ENCODE peak calls at places on chromosome 1, in nine cellular contexts. K is GM12865; J is GM13976; O is ureter; U is HTR-8/SVneo; H is T-helper 2 cell; V is stimulated activated CD4-positive, alpha-beta T cell treated with anti-CD3 and anti-CD28 coated beads, Interleukin-15, amount 100 ng/mL, for 1 hour; W is dorsolateral prefrontal cortex; Q is activated CD8-positive, alpha-beta memory T cell treated with anti-CD3 and anti-CD28 coated beads for 4 hours. Y is an unnamed sample.

GRCh38 chr1:220149742-220150141 is 55.8 kb downstream of the IARS2 start:
- DNase-seq in K (no peak), J (no peak), O (no peak), U (no peak), H (no peak), V (no peak), W (no peak), Q (no peak), Y (no peak)

GRCh38 chr1:14095001-14095400 is 395.0 kb downstream of the PRDM2 start:
- DNase-seq in K (peak; percentile 16), J (peak; percentile 27), O (no peak), U (peak; percentile 11), H (peak; percentile 1), V (no peak), W (no peak), Q (no peak), Y (no peak)

GRCh38 chr1:119613769-119614358 is 34.2 kb downstream of the ZNF697 start:
- DNase-seq in K (peak; percentile 91), J (peak; percentile 71), O (peak; percentile 86), U (peak; percentile 46), H (peak; percentile 81), V (no peak), W (peak; percentile 88), Q (peak; percentile 28), Y (peak; percentile 88)

GRCh38 chr1:10295471-10296085 is 85.2 kb downstream of the KIF1B start:
- DNase-seq in K (no peak), J (no peak), O (no peak), U (no peak), H (no peak), V (no peak), W (peak; percentile 61), Q (no peak), Y (no peak)

GRCh38 chr1:185263780-185264179 is 53.3 kb downstream of the IVNS1ABP start:
- DNase-seq in K (no peak), J (no peak), O (no peak), U (no peak), H (no peak), V (no peak), W (no peak), Q (no peak), Y (no peak)

GRCh38 chr1:170903961-170904360 is 31.4 kb upstream of the MROH9 start:
- DNase-seq in K (no peak), J (no peak), O (no peak), U (no peak), H (no peak), V (no peak), W (no peak), Q (no peak), Y (no peak)

GRCh38 chr1:189787201-189787600 is 690.5 kb downstream of the BRINP3 start:
- DNase-seq in K (peak; percentile 14), J (no peak), O (no peak), U (no peak), H (no peak), V (no peak), W (no peak), Q (no peak), Y (no peak)

GRCh38 chr1:203751051-203751450 is 13.9 kb upstream of the LAX1 start:
- DNase-seq in K (no peak), J (no peak), O (no peak), U (no peak), H (no peak), V (no peak), W (no peak), Q (no peak), Y (no peak)

GRCh38 chr1:158149577-158150269 is 31.0 kb upstream of the CD1D start:
- DNase-seq in K (peak; percentile 77), J (peak; percentile 72), O (peak; percentile 96), U (peak; percentile 83), H (peak; percentile 74), V (peak; percentile 11), W (peak; percentile 93), Q (peak; percentile 38), Y (peak; percentile 97)

GRCh38 chr1:17688217-17688810 is 66.8 kb upstream of the ACTL8 start:
- DNase-seq in K (no peak), J (no peak), O (no peak), U (no peak), H (no peak), V (no peak), W (no peak), Q (no peak), Y (no peak)

GRCh38 chr1:9593492-9594465 is 5.1 kb downstream of the TMEM201 start:
- DNase-seq in K (peak; percentile 81), J (peak; percentile 89), O (peak; percentile 83), U (peak; percentile 34), H (peak; percentile 62), V (no peak), W (peak; percentile 62), Q (no peak), Y (no peak)

GRCh38 chr1:21573971-21574458 is 64.8 kb downstream of the ALPL start:
- DNase-seq in K (peak; percentile 53), J (no peak), O (peak; percentile 67), U (peak; percentile 48), H (peak; percentile 13), V (no peak), W (no peak), Q (no peak), Y (peak; percentile 79)

GRCh38 chr1:160376525-160377131 is 9.8 kb downstream of the NHLH1 start:
- DNase-seq in K (peak; percentile 73), J (peak; percentile 73), O (no peak), U (peak; percentile 70), H (peak; percentile 72), V (no peak), W (no peak), Q (no peak), Y (no peak)

GRCh38 chr1:165512817-165513216 is 31.0 kb upstream of the LRRC52 start:
- DNase-seq in K (no peak), J (no peak), O (no peak), U (no peak), H (no peak), V (no peak), W (no peak), Q (no peak), Y (no peak)

GRCh38 chr1:223683586-223684487 is 18.3 kb upstream of the CAPN8 start:
- DNase-seq in K (peak; percentile 54), J (peak; percentile 35), O (peak; percentile 77), U (peak; percentile 69), H (peak; percentile 37), V (no peak), W (peak; percentile 59), Q (peak; percentile 19), Y (peak; percentile 53)

GRCh38 chr1:44862829-44863406 is 19.9 kb upstream of the PTCH2 start:
- DNase-seq in K (no peak), J (no peak), O (no peak), U (no peak), H (no peak), V (no peak), W (no peak), Q (no peak), Y (no peak)

GRCh38 chr1:195026792-195027191 is 1581.4 kb downstream of the KCNT2 start:
- DNase-seq in K (no peak), J (no peak), O (no peak), U (no peak), H (no peak), V (no peak), W (no peak), Q (no peak), Y (no peak)

GRCh38 chr1:29960906-29961675 is 724.8 kb downstream of the PTPRU start:
- DNase-seq in K (no peak), J (no peak), O (peak; percentile 35), U (no peak), H (no peak), V (no peak), W (no peak), Q (no peak), Y (no peak)

GRCh38 chr1:31952825-31953220 is 14.7 kb upstream of the PTP4A2 start:
- DNase-seq in K (no peak), J (no peak), O (no peak), U (no peak), H (no peak), V (no peak), W (no peak), Q (no peak), Y (no peak)

GRCh38 chr1:209807509-209807908 is 1.6 kb upstream of the IRF6 start:
- DNase-seq in K (no peak), J (peak; percentile 32), O (no peak), U (no peak), H (no peak), V (no peak), W (no peak), Q (no peak), Y (no peak)